ENCODE peak calls at places on chromosomes 7 and 10, in eight cellular contexts. B is stomach, V is upper lobe of left lung, X is breast epithelium, G is endothelial cell of umbilical vein, A is GM23338, Z is esophagus muscularis mucosa, W is spleen. M is an unnamed sample.

GRCh38 chr10:22476601-22477364 is 131.5 kb downstream of the SPAG6 start:
- DNase-seq in G (no peak), X (no peak), Z (no peak), B (no peak), A (peak), W (no peak), V (peak), M (no peak)

GRCh38 chr10:24462889-24463552 is 254.1 kb downstream of the KIAA1217 start:
- DNase-seq in X (no peak), B (no peak), Z (no peak), G (no peak), W (no peak), A (no peak), V (no peak), M (no peak)

GRCh38 chr7:16787141-16787540 is 17.7 kb downstream of the AGR2 start:
- DNase-seq in G (no peak), Z (no peak), W (no peak), V (no peak), B (no peak), X (no peak), A (no peak), M (no peak)

GRCh38 chr10:130014734-130015695 is 50.9 kb upstream of the EBF3 start:
- DNase-seq in A (peak), X (no peak), Z (peak), V (no peak), B (no peak), G (no peak), W (no peak), M (no peak)

GRCh38 chr10:122326385-122326784 is 48.1 kb upstream of the PLEKHA1 start:
- DNase-seq in X (no peak), V (no peak), W (no peak), B (no peak), A (no peak), Z (peak), G (no peak), M (no peak)

GRCh38 chr7:104534149-104534548 is 205.7 kb downstream of the LHFPL3 start:
- DNase-seq in B (no peak), V (no peak), A (no peak), G (no peak), W (no peak), X (no peak), Z (peak), M (no peak)

GRCh38 chr7:148871030-148871429 is 13.1 kb downstream of the EZH2 start:
- DNase-seq in X (no peak), A (no peak), V (no peak), B (no peak), Z (no peak), W (no peak), G (no peak), M (no peak)

GRCh38 chr10:121530481-121531075 is 67.7 kb downstream of the FGFR2 start:
- DNase-seq in G (no peak), B (no peak), X (no peak), W (no peak), V (no peak), A (no peak), Z (no peak), M (no peak)

GRCh38 chr10:12915637-12916168 is 85.8 kb downstream of the CCDC3 start:
- DNase-seq in V (no peak), X (no peak), B (no peak), G (no peak), A (no peak), W (no peak), Z (no peak), M (no peak)

GRCh38 chr7:55556031-55556430 is 16.3 kb downstream of the VOPP1 start:
- DNase-seq in W (no peak), Z (no peak), B (no peak), A (no peak), X (no peak), V (no peak), G (no peak), M (no peak)

GRCh38 chr7:79529896-79530235 is 76.4 kb upstream of the MAGI2 start:
- DNase-seq in G (no peak), W (no peak), V (no peak), A (no peak), Z (no peak), B (no peak), X (no peak), M (no peak)

GRCh38 chr7:33447980-33448379 is 318.6 kb downstream of the BBS9 start:
- DNase-seq in Z (no peak), B (no peak), X (no peak), G (peak), A (no peak), V (no peak), W (no peak), M (no peak)

GRCh38 chr7:33449847-33450246 is 320.5 kb downstream of the BBS9 start:
- DNase-seq in G (no peak), V (no peak), X (no peak), B (no peak), Z (no peak), W (no peak), A (no peak), M (no peak)

GRCh38 chr7:33446551-33446950 is 317.2 kb downstream of the BBS9 start:
- DNase-seq in W (no peak), G (no peak), B (no peak), A (no peak), Z (no peak), V (no peak), X (no peak), M (no peak)

GRCh38 chr7:33444501-33444900 is 315.1 kb downstream of the BBS9 start:
- DNase-seq in W (no peak), X (no peak), B (no peak), G (no peak), Z (no peak), V (no peak), A (no peak), M (no peak)
- TF ChIP-seq POLR2AphosphoS5 in W (peak), X (no peak), B (no peak), G (no peak), Z (no peak), V (no peak), A (no peak), M (no peak)

DNA sequence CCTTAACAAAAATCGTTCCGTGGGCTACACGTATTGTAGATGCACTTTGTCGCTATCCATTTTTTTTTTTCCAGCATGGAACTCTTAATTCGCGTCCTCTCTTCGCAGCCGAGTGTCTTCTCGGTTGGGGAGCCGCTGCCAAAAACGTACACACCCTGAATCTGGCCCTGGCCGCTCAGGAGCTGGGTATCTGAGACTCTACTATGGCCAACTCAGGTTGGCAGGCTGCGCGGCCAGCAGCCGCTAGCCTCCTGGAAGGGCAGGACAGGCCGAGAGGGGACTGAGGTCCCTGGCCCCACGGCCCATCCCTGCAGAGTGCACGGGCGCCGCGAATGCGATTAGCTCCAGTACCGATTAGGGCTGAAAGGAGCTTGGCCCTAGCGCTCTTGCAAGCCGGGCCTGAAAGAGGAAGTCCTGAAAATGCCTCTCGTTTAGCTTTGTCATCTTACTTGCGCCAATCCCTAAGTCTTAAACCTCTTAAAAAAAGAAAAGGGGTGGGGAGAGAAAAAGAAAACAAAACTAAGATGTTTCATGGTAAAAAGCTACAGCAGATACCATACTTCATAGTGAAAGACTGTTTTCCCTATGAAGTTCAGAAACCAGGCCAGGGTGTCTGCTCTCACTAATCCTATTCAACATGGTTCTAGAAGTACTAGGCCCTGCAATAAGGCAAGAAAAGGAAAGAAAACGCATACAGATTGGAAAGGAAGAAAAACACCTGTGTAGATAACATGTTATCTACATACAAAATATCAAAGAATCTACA is 113.2 kb upstream of the RHEB start:
- DNase-seq in A (peak), X (peak), Z (no peak), V (peak), G (peak), W (peak), B (peak), M (no peak)
- TF ChIP-seq POLR2AphosphoS5 in A (no peak), X (no peak), Z (peak), V (peak), G (no peak), W (peak), B (peak), M (no peak)

GRCh38 chr7:24609570-24609969 is 36.3 kb downstream of the PALS2 start:
- DNase-seq in Z (no peak), X (no peak), A (peak), G (no peak), W (no peak), V (no peak), B (no peak), M (no peak)

GRCh38 chr7:24609059-24609458 is 35.8 kb downstream of the PALS2 start:
- DNase-seq in W (no peak), B (no peak), X (no peak), V (no peak), G (peak), A (peak), Z (no peak), M (no peak)

GRCh38 chr7:24611130-24611529 is 37.9 kb downstream of the PALS2 start:
- DNase-seq in B (no peak), X (no peak), G (no peak), V (no peak), A (no peak), W (no peak), Z (no peak), M (peak)

GRCh38 chr7:24604640-24605039 is 31.4 kb downstream of the PALS2 start:
- DNase-seq in G (no peak), X (no peak), Z (no peak), W (no peak), A (peak), B (no peak), V (no peak), M (no peak)

GRCh38 chr7:24608504-24608903 is 35.3 kb downstream of the PALS2 start:
- DNase-seq in G (no peak), A (no peak), Z (no peak), W (no peak), V (no peak), B (no peak), X (no peak), M (no peak)
- TF ChIP-seq POLR2AphosphoS5 in G (no peak), A (no peak), Z (no peak), W (no peak), V (no peak), B (no peak), X (no peak), M (no peak)

GRCh38 chr10:947051-947450 is 15.5 kb upstream of the LARP4B start:
- DNase-seq in A (no peak), V (no peak), Z (no peak), X (peak), W (no peak), G (no peak), B (no peak), M (no peak)

GRCh38 chr10:947881-948280 is 16.4 kb upstream of the LARP4B start:
- DNase-seq in B (no peak), G (no peak), X (no peak), V (no peak), Z (no peak), W (no peak), A (no peak), M (no peak)

GRCh38 chr10:945778-946177 is 14.3 kb upstream of the LARP4B start:
- DNase-seq in X (no peak), V (no peak), Z (no peak), G (no peak), W (no peak), A (peak), B (no peak), M (no peak)

GRCh38 chr10:948347-948746 is 16.8 kb upstream of the LARP4B start:
- DNase-seq in X (no peak), B (no peak), V (peak), W (no peak), G (no peak), A (no peak), Z (no peak), M (no peak)

DNA sequence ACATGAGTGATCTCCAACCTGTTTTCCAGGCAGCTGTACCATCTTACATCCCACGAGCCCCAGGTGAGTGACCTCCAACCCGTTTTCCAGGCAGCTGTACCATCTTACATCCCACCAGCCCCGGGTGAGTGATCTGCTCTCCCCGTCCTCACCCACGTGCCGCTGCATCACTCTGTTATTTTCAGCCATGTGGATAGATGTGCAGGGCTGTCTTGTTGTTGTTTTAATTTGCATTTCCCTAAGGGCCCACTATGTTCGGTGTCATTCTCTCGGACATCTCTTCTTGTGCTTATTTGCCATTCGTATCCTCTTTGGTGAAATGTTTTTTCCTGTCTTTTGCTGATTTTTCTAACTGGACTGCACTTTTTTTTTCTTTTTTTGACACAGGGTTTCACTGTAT is 17.9 kb upstream of the LARP4B start:
- DNase-seq in V (no peak), B (no peak), W (no peak), X (no peak), A (no peak), Z (no peak), G (no peak), M (no peak)
- TF ChIP-seq POLR2AphosphoS5 in V (no peak), B (no peak), W (no peak), X (no peak), A (no peak), Z (no peak), G (no peak), M (no peak)

M was measured in SK-N-MC.